ENCODE peak calls at places on chromosome 17, in five cellular contexts. F is A549, P is GM23338, D is K562, S is GM12878. C is an unnamed sample.

GRCh38 chr17:3963214-3964201 is 729 bp downstream of the ATP2A3 start:
- DNase-seq in S (no peak), P (peak), D (peak), F (no peak), C (no peak)

GRCh38 chr17:64202683-64203430 is 60.2 kb downstream of the TEX2 start:
- DNase-seq in S (no peak), P (no peak), D (peak), F (no peak), C (peak)

GRCh38 chr17:75836605-75837004 is 7.6 kb downstream of the UNC13D start:
- DNase-seq in D (no peak), F (no peak), S (no peak), P (no peak), C (no peak)

GRCh38 chr17:43003542-43004172 is 2.9 kb upstream of the IFI35 start:
- DNase-seq in D (no peak), S (no peak), P (peak), F (no peak), C (peak)

GRCh38 chr17:55735784-55736405 is 13.2 kb upstream of the TMEM100 start:
- DNase-seq in P (peak), S (no peak), F (peak), D (peak), C (peak)

GRCh38 chr17:13311301-13311700 is 290.4 kb downstream of the HS3ST3A1 start:
- DNase-seq in S (no peak), D (no peak), F (no peak), P (no peak), C (no peak)

GRCh38 chr17:9253308-9253707 is 232.0 kb downstream of the NTN1 start:
- DNase-seq in S (no peak), P (no peak), F (no peak), D (no peak), C (no peak)

GRCh38 chr17:34371405-34371804 is 8.4 kb upstream of the CCL1 start:
- DNase-seq in S (no peak), F (no peak), P (no peak), D (no peak), C (no peak)

GRCh38 chr17:31582151-31582907 is 190.9 kb downstream of the RAB11FIP4 start:
- DNase-seq in P (no peak), F (no peak), S (peak), D (no peak), C (no peak)

GRCh38 chr17:36088559-36089376 is 1.2 kb downstream of the CCL3 start:
- DNase-seq in F (no peak), S (no peak), D (no peak), P (no peak), C (no peak)

GRCh38 chr17:42287305-42288077 is 807 bp upstream of the STAT5A start:
- DNase-seq in P (peak), D (peak), S (peak), F (no peak), C (no peak)

GRCh38 chr17:27247071-27247957 is 46.6 kb upstream of the WSB1 start:
- DNase-seq in F (peak), S (no peak), D (no peak), P (no peak), C (peak)

GRCh38 chr17:8956521-8956920 is 9.0 kb downstream of the PIK3R5 start:
- DNase-seq in F (no peak), D (no peak), S (peak), P (no peak), C (no peak)

GRCh38 chr17:16464001-16464640 is 27.9 kb downstream of the LRRC75A start:
- DNase-seq in F (no peak), S (no peak), P (no peak), D (no peak), C (no peak)

GRCh38 chr17:73251871-73252270 is 9.8 kb downstream of the CPSF4L start:
- DNase-seq in P (no peak), D (no peak), F (no peak), S (no peak), C (no peak)

GRCh38 chr17:35790826-35791225 is 4.6 kb downstream of the MMP28 start:
- DNase-seq in S (no peak), D (no peak), P (no peak), F (no peak), C (no peak)

GRCh38 chr17:35801583-35802224 is 6.3 kb upstream of the MMP28 start:
- DNase-seq in F (no peak), D (peak), P (no peak), S (no peak), C (no peak)

GRCh38 chr17:64460955-64461354 is 12.0 kb downstream of the MILR1 start:
- DNase-seq in D (no peak), F (no peak), S (no peak), P (no peak), C (no peak)

GRCh38 chr17:61382796-61383688 is 16.6 kb upstream of the TBX2 start:
- DNase-seq in F (no peak), D (no peak), S (no peak), P (no peak), C (no peak)

GRCh38 chr17:72122002-72122310 is 1.1 kb downstream of the SOX9 start:
- DNase-seq in D (no peak), F (peak), S (no peak), P (no peak), C (no peak)

GRCh38 chr17:74601944-74602572 is 10.0 kb upstream of the CD300LD start:
- DNase-seq in F (peak), P (peak), S (no peak), D (peak), C (peak)

GRCh38 chr17:61408151-61409041 is 8.8 kb downstream of the TBX2 start:
- DNase-seq in P (no peak), F (no peak), S (no peak), D (no peak), C (no peak)

GRCh38 chr17:22266231-22266630 is 573.9 kb downstream of the KCNJ18 start:
- DNase-seq in S (no peak), D (peak), P (no peak), F (no peak), C (no peak)

GRCh38 chr17:31695456-31696090 is 163.5 kb downstream of the COPRS start:
- DNase-seq in F (no peak), P (no peak), D (no peak), S (no peak), C (no peak)

GRCh38 chr17:31571124-31571892 is 179.8 kb downstream of the RAB11FIP4 start:
- DNase-seq in S (no peak), F (no peak), P (no peak), D (no peak), C (no peak)

GRCh38 chr17:76868176-76868668 is at the start of gene MGAT5B:
- DNase-seq in S (no peak), F (peak), P (peak), D (peak), C (peak)

GRCh38 chr17:41537614-41537954 is 9.5 kb upstream of the KRT19 start:
- DNase-seq in S (no peak), P (no peak), F (no peak), D (no peak), C (no peak)

GRCh38 chr17:81976332-81977210 is 858 bp upstream of the ASPSCR1 start:
- DNase-seq in S (no peak), F (no peak), P (peak), D (peak), C (no peak)

GRCh38 chr17:36707904-36708303 is 106.5 kb downstream of the MRM1 start:
- DNase-seq in P (no peak), D (no peak), F (no peak), S (no peak), C (no peak)

GRCh38 chr17:38724337-38724988 is 5.7 kb upstream of the CISD3 start:
- DNase-seq in S (no peak), P (no peak), F (no peak), D (no peak), C (no peak)

DNA sequence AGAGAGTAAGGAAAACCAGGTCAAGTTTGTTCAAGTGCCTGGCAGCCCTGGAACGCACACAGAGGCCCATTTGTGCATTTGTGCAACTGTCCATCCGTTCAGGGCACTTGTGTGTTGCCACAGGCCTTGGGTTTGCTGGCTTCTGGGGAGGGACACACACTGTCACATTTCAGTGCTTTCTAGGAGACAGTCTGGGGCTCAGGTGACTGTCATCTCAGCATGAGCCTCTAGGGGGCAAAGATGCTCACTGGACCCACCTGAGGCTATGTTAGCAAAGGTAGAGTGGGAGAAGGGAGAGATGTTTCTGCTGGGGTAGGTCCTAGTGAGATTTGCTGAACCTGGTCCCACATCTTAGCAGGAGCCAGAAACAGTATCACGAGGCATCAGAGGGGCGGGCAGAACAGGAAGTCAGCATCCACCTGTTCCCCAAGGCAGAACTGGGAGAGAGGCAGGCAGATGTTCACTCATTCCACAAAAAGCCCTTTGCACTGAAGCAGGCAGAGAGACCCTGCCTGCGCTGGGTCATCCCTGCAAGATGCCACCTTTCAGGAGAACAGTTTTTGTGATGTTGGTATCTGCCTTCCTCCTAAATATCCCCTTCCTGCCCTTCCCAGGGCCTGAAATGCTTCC is 48.5 kb downstream of the RAI1 start:
- DNase-seq in F (peak), S (no peak), P (peak), D (peak), C (peak)
- TF ChIP-seq JUNB in F (no peak), S (no peak), P (no peak), D (no peak), C (no peak)

GRCh38 chr17:79146562-79146961 is 71.9 kb downstream of the ENGASE start:
- DNase-seq in D (no peak), P (no peak), F (no peak), S (no peak), C (no peak)
- TF ChIP-seq JUNB in D (no peak), P (no peak), F (no peak), S (no peak), C (no peak)

DNA sequence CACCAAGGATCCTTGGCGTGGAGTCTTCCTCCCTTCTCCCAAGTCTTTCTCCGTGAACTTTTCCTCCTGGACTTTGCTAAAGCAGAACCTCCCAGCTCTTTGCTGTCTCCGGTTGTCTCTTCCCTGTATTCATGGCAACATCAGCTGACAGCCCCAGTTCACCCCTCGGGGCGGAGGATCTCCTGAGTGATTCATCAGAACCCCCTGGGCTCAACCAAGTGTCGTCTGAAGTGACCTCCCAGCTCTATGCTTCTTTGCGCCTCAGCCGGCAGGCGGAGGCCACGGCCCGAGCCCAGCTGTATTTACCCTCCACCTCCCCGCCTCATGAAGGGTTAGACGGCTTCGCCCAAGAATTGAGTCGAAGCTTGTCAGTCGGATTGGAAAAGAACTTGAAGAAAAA is 943 bp downstream of the CNTROB start:
- DNase-seq in D (peak), F (peak), S (no peak), P (peak), C (peak)
- TF ChIP-seq JUNB in D (no peak), F (no peak), S (no peak), P (no peak), C (no peak)

DNA sequence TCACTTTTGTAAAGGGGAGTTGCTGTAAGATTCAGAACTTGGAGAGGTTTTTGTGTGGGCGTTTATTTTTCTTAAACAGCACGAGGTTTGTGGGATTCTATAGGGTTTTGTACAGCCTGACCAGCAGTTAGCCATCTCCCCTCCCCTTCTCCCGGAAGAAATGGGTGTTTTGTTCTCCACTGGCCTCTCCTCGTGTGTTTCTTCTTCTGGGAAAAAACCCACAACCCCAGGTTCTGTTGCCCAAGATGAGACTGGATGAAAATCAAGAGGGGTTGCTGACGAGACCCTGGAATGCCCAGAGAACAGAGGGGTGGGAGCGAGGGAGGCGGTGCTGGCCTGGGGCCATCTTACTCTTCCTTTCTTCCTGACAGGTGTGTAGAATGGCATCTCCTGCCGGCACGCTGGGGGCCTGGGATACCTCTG is 186.1 kb downstream of the MSI2 start:
- DNase-seq in S (no peak), D (no peak), P (no peak), F (no peak), C (no peak)
- TF ChIP-seq JUNB in S (no peak), D (no peak), P (no peak), F (no peak), C (no peak)

GRCh38 chr17:18960241-18960665 is 8.3 kb downstream of the SLC5A10 start:
- DNase-seq in P (no peak), S (no peak), D (no peak), F (no peak), C (no peak)
- TF ChIP-seq JUNB in P (no peak), S (no peak), D (no peak), F (no peak), C (no peak)

DNA sequence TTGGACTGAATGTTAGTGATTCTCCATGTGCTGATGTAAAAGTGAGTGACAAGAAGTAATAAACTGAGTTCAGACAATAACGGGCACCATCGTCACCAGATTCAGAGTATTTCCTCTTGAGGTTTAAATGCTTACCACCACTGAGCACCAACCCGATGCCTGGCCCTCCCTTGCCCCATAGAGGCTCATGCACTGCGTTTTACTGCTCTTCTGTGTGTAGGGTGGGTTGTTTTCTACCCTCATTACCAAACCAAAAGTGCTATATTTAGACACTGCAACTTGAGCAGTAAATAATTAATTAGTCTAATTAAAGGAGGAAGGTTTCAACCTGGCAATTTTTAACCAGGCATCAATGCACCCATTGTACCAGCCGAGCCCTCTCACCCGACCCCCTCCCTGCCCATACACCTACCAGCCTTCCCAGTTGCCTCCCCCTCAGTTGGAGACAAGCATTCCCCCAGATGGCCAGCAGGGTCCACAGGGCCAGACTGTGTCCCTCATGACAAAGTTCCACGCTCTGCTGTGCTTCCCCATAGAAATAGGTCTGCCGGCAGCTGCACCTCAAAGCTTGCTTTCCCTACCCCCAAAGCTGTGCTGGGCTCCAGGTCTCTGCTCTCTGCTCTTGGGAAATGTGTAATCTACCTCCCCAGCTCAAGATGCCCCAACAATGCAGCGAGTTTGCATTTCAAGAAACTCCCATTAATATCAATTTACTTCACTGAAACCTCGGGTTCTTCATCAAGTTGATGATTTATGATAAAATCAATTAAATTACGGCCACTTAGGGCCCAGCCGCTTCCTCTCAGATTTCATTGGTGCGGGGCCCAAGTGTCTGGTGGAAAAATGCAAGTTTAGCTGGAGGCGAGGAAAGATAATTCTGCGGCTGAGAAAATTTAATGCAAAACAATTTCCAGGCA is 16.0 kb downstream of the HOXB4 start:
- DNase-seq in D (peak), P (no peak), F (peak), S (peak), C (no peak)
- TF ChIP-seq JUNB in D (no peak), P (no peak), F (no peak), S (no peak), C (no peak)

DNA sequence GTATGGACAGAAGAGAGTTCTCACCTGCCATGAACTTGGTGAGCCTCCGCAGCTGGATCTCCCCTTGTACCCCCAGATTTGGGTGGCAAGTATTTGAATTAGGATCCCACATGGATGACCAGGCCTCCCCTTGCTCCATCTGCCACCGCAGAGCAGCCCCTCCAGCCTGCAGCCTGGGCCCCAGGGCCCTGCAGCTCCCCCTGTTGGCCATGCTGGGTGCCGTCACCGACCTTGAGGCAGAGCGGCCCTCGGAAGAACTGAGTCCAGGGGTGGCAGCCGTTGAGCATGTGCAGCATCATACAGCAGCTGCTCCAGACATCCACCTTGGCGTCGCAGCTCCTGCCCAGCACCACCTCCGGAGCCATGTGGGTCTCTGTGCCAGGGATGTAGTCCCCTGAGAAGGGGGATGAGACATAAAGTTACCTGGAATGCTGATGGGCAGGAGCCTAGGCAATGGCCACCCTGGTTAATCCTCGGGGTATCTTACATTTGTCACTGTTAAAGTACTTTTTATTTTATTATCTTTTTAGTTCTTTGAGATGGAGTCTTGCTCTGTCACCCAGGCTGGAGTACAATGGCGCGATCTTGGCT is 9.0 kb upstream of the SPATA32 start:
- DNase-seq in F (peak), S (no peak), P (peak), D (peak), C (no peak)
- TF ChIP-seq JUNB in F (no peak), S (no peak), P (no peak), D (no peak), C (no peak)

DNA sequence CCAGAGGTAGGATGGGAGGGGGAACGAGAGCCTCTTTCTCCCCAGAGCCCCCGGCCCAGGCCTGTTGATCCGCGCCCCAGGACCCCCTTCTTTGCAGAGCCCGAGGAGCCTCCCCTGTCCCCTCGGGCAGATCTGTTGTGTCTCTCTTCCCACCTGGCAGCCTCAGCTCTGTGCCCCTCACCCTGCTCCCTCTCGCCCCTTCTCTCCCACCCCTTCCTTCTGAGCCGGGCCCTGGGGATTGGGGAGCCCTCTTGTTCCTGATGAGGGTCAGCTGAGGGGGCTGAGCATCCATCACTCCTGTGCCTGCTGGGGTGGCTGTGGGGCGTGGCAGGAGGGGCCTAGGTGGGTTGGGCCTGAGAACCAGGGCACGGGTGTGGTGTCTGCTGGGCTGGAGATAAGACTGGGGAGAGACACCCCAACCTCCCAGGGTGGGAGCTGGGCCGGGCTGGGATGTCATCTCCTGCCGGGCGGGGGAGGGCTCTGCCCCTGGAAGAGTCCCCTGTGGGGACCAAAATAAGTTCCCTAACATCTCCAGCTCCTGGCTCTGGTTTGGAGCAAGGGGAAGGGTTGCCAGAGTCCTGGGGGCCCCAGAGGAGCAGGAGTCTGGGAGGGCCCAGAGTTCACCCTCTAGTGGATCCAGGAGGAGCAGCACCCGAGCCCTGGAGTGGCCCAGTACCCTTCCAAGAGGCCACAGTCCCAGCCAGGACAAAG is 65.4 kb downstream of the MRC2 start:
- DNase-seq in S (no peak), D (peak), F (peak), P (peak), C (peak)
- TF ChIP-seq JUNB in S (no peak), D (no peak), F (no peak), P (no peak), C (no peak)

GRCh38 chr17:50722746-50723145 is 3.3 kb downstream of the LUC7L3 start:
- DNase-seq in D (no peak), F (no peak), S (no peak), P (no peak), C (no peak)
- TF ChIP-seq JUNB in D (no peak), F (no peak), S (no peak), P (no peak), C (no peak)